ENCODE peak calls at places on chromosomes 6 and 20, in seven cellular contexts. F is heart left ventricle; C is stimulated activated CD4-positive, alpha-beta T cell treated with anti-CD3 and anti-CD28 coated beads, Interleukin-4, amount 100 ng/mL, for 24 hours; P is astrocyte of the spinal cord; J is stimulated activated CD8-positive, alpha-beta memory T cell treated with anti-CD3 and anti-CD28 coated beads, Interleukin-4, amount 100 ng/mL, for 1 hour; S is mucosa of gallbladder; Q is left lung. L is an unnamed sample.
A peak's percentile ranks its signal among the peaks of the same experiment; 100 is the strongest.

GRCh38 chr6:45026003-45026516 is 302.1 kb upstream of the RUNX2 start:
- DNase-seq in F (no peak), C (no peak), P (no peak), J (no peak), S (no peak), Q (no peak), L (no peak)

GRCh38 chr20:13991311-13991710 is 897 bp upstream of the SEL1L2 start:
- DNase-seq in F (no peak), C (no peak), P (no peak), J (no peak), S (no peak), Q (no peak), L (no peak)

GRCh38 chr6:116624036-116624805 is 7.9 kb downstream of the RSPH4A start:
- DNase-seq in F (no peak), C (no peak), P (no peak), J (no peak), S (no peak), Q (no peak), L (no peak)

GRCh38 chr20:34553366-34553867 is 5.1 kb upstream of the MAP1LC3A start:
- DNase-seq in F (no peak), C (no peak), P (no peak), J (no peak), S (no peak), Q (peak; percentile 12), L (no peak)

GRCh38 chr20:33653900-33654596 is 8.1 kb upstream of the C20orf144 start:
- DNase-seq in F (no peak), C (no peak), P (no peak), J (no peak), S (peak; percentile 93), Q (peak; percentile 86), L (no peak)

GRCh38 chr6:9540534-9541126 is 874.2 kb downstream of the TFAP2A start:
- DNase-seq in F (no peak), C (no peak), P (peak; percentile 65), J (no peak), S (no peak), Q (no peak), L (no peak)

GRCh38 chr20:40390654-40391053 is 298.4 kb downstream of the MAFB start:
- DNase-seq in F (no peak), C (no peak), P (no peak), J (no peak), S (no peak), Q (no peak), L (no peak)

GRCh38 chr20:38725959-38726848 is 1.9 kb downstream of the SLC32A1 start:
- DNase-seq in F (peak; percentile 26), C (peak; percentile 55), P (no peak), J (no peak), S (no peak), Q (no peak), L (no peak)

GRCh38 chr6:1485678-1486077 is 96.3 kb downstream of the FOXF2 start:
- DNase-seq in F (no peak), C (no peak), P (peak; percentile 85), J (no peak), S (no peak), Q (no peak), L (no peak)

GRCh38 chr20:51221791-51222408 is 199.0 kb upstream of the KCNG1 start:
- DNase-seq in F (no peak), C (no peak), P (peak; percentile 85), J (no peak), S (no peak), Q (no peak), L (no peak)

GRCh38 chr20:60823001-60823649 is 428.9 kb upstream of the CDH4 start:
- DNase-seq in F (no peak), C (no peak), P (no peak), J (no peak), S (no peak), Q (no peak), L (no peak)

GRCh38 chr6:14085176-14085787 is 32.3 kb upstream of the CD83 start:
- DNase-seq in F (no peak), C (no peak), P (no peak), J (no peak), S (no peak), Q (no peak), L (no peak)

GRCh38 chr6:82015043-82015442 is 232.5 kb downstream of the IBTK start:
- DNase-seq in F (no peak), C (no peak), P (peak; percentile 28), J (no peak), S (no peak), Q (no peak), L (no peak)

GRCh38 chr6:46284472-46284871 is 113.7 kb upstream of the ENPP5 start:
- DNase-seq in F (no peak), C (no peak), P (no peak), J (no peak), S (no peak), Q (no peak), L (no peak)

GRCh38 chr20:10125757-10126156 is 91.0 kb downstream of the ANKEF1 start:
- DNase-seq in F (no peak), C (no peak), P (peak; percentile 35), J (no peak), S (no peak), Q (no peak), L (no peak)

GRCh38 chr20:39778431-39778830 is 816.3 kb downstream of the DHX35 start:
- DNase-seq in F (no peak), C (no peak), P (no peak), J (no peak), S (no peak), Q (no peak), L (no peak)

GRCh38 chr20:23652371-23652770 is 14.6 kb upstream of the CST3 start:
- DNase-seq in F (no peak), C (no peak), P (peak; percentile 58), J (no peak), S (no peak), Q (no peak), L (no peak)

GRCh38 chr6:74731921-74732320 is 473.9 kb downstream of the COL12A1 start:
- DNase-seq in F (no peak), C (no peak), P (peak; percentile 88), J (no peak), S (no peak), Q (no peak), L (no peak)

GRCh38 chr6:78523622-78524021 is 343.7 kb upstream of the IRAK1BP1 start:
- DNase-seq in F (no peak), C (no peak), P (no peak), J (no peak), S (no peak), Q (no peak), L (no peak)

GRCh38 chr6:71206086-71206485 is 82.5 kb upstream of the OGFRL1 start:
- DNase-seq in F (no peak), C (no peak), P (no peak), J (no peak), S (no peak), Q (no peak), L (no peak)

GRCh38 chr6:55794136-55794812 is 81.1 kb downstream of the BMP5 start:
- DNase-seq in F (no peak), C (no peak), P (peak; percentile 87), J (no peak), S (no peak), Q (no peak), L (no peak)

GRCh38 chr6:24702720-24703282 is 16.2 kb downstream of the C6orf62 start:
- DNase-seq in F (no peak), C (no peak), P (no peak), J (no peak), S (no peak), Q (no peak), L (no peak)

GRCh38 chr6:130893766-130894165 is 66.6 kb downstream of the SMLR1 start:
- DNase-seq in F (no peak), C (no peak), P (no peak), J (no peak), S (no peak), Q (no peak), L (no peak)

GRCh38 chr6:31465718-31466117 is 32.2 kb upstream of the MICB start:
- DNase-seq in F (no peak), C (no peak), P (no peak), J (no peak), S (no peak), Q (no peak), L (no peak)

GRCh38 chr6:53258774-53259155 is 90.0 kb downstream of the ELOVL5 start:
- DNase-seq in F (no peak), C (no peak), P (no peak), J (no peak), S (no peak), Q (no peak), L (no peak)

GRCh38 chr6:1797801-1798200 is 188.1 kb downstream of the FOXC1 start:
- DNase-seq in F (no peak), C (no peak), P (peak; percentile 50), J (no peak), S (no peak), Q (no peak), L (no peak)

GRCh38 chr20:45083127-45083526 is 17.8 kb downstream of the KCNS1 start:
- DNase-seq in F (no peak), C (no peak), P (no peak), J (no peak), S (no peak), Q (no peak), L (no peak)

GRCh38 chr6:111951439-111952140 is 78.3 kb upstream of the FYN start:
- DNase-seq in F (no peak), C (no peak), P (no peak), J (no peak), S (no peak), Q (no peak), L (no peak)

GRCh38 chr20:4972506-4973251 is 28.6 kb downstream of the SLC23A2 start:
- DNase-seq in F (no peak), C (no peak), P (no peak), J (no peak), S (no peak), Q (no peak), L (no peak)

GRCh38 chr6:119148825-119149525 is 70.5 kb upstream of the FAM184A start:
- DNase-seq in F (no peak), C (no peak), P (peak; percentile 79), J (no peak), S (no peak), Q (no peak), L (no peak)

GRCh38 chr20:16293590-16293989 is 279.7 kb downstream of the KIF16B start:
- DNase-seq in F (no peak), C (no peak), P (no peak), J (no peak), S (no peak), Q (no peak), L (no peak)

GRCh38 chr6:139146317-139146726 is 11.4 kb downstream of the HECA start:
- DNase-seq in F (no peak), C (peak; percentile 48), P (no peak), J (no peak), S (no peak), Q (no peak), L (no peak)

GRCh38 chr6:129498950-129499870 is 210.8 kb downstream of the ARHGAP18 start:
- DNase-seq in F (no peak), C (peak; percentile 18), P (peak; percentile 72), J (no peak), S (no peak), Q (no peak), L (no peak)

GRCh38 chr6:34143884-34144580 is 1.9 kb downstream of the GRM4 start:
- DNase-seq in F (no peak), C (peak; percentile 43), P (no peak), J (peak; percentile 16), S (no peak), Q (peak; percentile 74), L (no peak)

GRCh38 chr6:43445576-43445975 is 9.8 kb downstream of the DLK2 start:
- DNase-seq in F (no peak), C (no peak), P (no peak), J (no peak), S (no peak), Q (no peak), L (no peak)

L was measured in sciatic nerve.